ENCODE peak calls at places on chromosomes 4 and X, in ten cellular contexts. P, T, H, R, Q, W, X, I, V and Y are unnamed samples.

GRCh38 chr4:73917081-73917501 is 47.9 kb downstream of the CXCL1 start:
- DNase-seq in P (no peak), T (no peak), H (no peak), R (no peak), Q (peak), W (no peak), X (no peak), I (peak), V (no peak), Y (no peak)

GRCh38 chrX:16836371-16836770 is 33.8 kb downstream of the RBBP7 start:
- DNase-seq in P (no peak), T (peak), H (no peak), R (peak), Q (peak), W (no peak), X (no peak), I (no peak), V (peak), Y (no peak)

GRCh38 chr4:121180558-121180957 is 16.4 kb upstream of the TNIP3 start:
- DNase-seq in P (no peak), T (no peak), H (no peak), R (peak), Q (no peak), W (no peak), X (no peak), I (no peak), V (no peak), Y (no peak)

GRCh38 chr4:25406081-25406692 is 29.1 kb downstream of the ANAPC4 start:
- DNase-seq in P (no peak), T (no peak), H (no peak), R (no peak), Q (peak), W (no peak), X (no peak), I (peak), V (no peak), Y (no peak)

GRCh38 chr4:163587867-163588266 is 93.4 kb downstream of the TMA16 start:
- DNase-seq in P (no peak), T (peak), H (no peak), R (no peak), Q (no peak), W (no peak), X (no peak), I (no peak), V (peak), Y (no peak)

GRCh38 chrX:150258176-150258425 is 105.0 kb upstream of the MAMLD1 start:
- DNase-seq in P (no peak), T (no peak), H (no peak), R (no peak), Q (no peak), W (no peak), X (no peak), I (no peak), V (no peak), Y (no peak)

GRCh38 chr4:48058620-48059530 is 42.3 kb downstream of the NIPAL1 start:
- DNase-seq in P (no peak), T (peak), H (no peak), R (peak), Q (no peak), W (no peak), X (no peak), I (no peak), V (no peak), Y (no peak)

GRCh38 chr4:37830640-37831039 is 4.2 kb downstream of the PGM2 start:
- DNase-seq in P (no peak), T (no peak), H (no peak), R (no peak), Q (no peak), W (no peak), X (no peak), I (no peak), V (no peak), Y (no peak)

GRCh38 chr4:117378942-117379341 is 293.6 kb upstream of the TRAM1L1 start:
- DNase-seq in P (no peak), T (no peak), H (no peak), R (no peak), Q (no peak), W (no peak), X (no peak), I (no peak), V (no peak), Y (no peak)

GRCh38 chr4:73589887-73590801 is 30.1 kb downstream of the RASSF6 start:
- DNase-seq in P (no peak), T (no peak), H (no peak), R (no peak), Q (peak), W (no peak), X (no peak), I (no peak), V (peak), Y (no peak)

GRCh38 chr4:184280591-184281071 is 63.0 kb upstream of the ENPP6 start:
- DNase-seq in P (no peak), T (no peak), H (no peak), R (peak), Q (no peak), W (peak), X (no peak), I (no peak), V (peak), Y (no peak)

GRCh38 chr4:44662623-44663006 is 11.2 kb upstream of the YIPF7 start:
- DNase-seq in P (no peak), T (no peak), H (no peak), R (no peak), Q (no peak), W (no peak), X (no peak), I (no peak), V (no peak), Y (no peak)

GRCh38 chr4:130486186-130486585 is 1390.2 kb downstream of the C4orf33 start:
- DNase-seq in P (no peak), T (no peak), H (no peak), R (no peak), Q (peak), W (no peak), X (no peak), I (no peak), V (no peak), Y (no peak)

GRCh38 chrX:56429581-56429980 is 133.8 kb upstream of the UBQLN2 start:
- DNase-seq in P (peak), T (no peak), H (no peak), R (peak), Q (no peak), W (no peak), X (no peak), I (no peak), V (no peak), Y (no peak)

GRCh38 chrX:153459976-153460375 is 10.4 kb downstream of the HAUS7 start:
- DNase-seq in P (no peak), T (peak), H (no peak), R (no peak), Q (peak), W (no peak), X (no peak), I (no peak), V (no peak), Y (no peak)

GRCh38 chr4:159010563-159011260 is 92.2 kb upstream of the RAPGEF2 start:
- DNase-seq in P (no peak), T (no peak), H (no peak), R (no peak), Q (peak), W (peak), X (peak), I (peak), V (no peak), Y (no peak)

GRCh38 chr4:109921384-109921808 is 8.7 kb downstream of the EGF start:
- DNase-seq in P (no peak), T (no peak), H (no peak), R (no peak), Q (peak), W (no peak), X (no peak), I (peak), V (no peak), Y (no peak)

GRCh38 chr4:124433500-124433899 is 279.0 kb downstream of the ANKRD50 start:
- DNase-seq in P (no peak), T (no peak), H (no peak), R (no peak), Q (no peak), W (no peak), X (no peak), I (no peak), V (no peak), Y (no peak)

GRCh38 chr4:5638976-5639375 is 69.4 kb downstream of the EVC2 start:
- DNase-seq in P (no peak), T (no peak), H (no peak), R (no peak), Q (peak), W (no peak), X (no peak), I (no peak), V (no peak), Y (no peak)

GRCh38 chr4:27692098-27692679 is 831.5 kb downstream of the STIM2 start:
- DNase-seq in P (no peak), T (peak), H (no peak), R (no peak), Q (no peak), W (no peak), X (peak), I (peak), V (peak), Y (no peak)

GRCh38 chr4:65669008-65669971 is 999 bp downstream of the EPHA5 start:
- DNase-seq in P (peak), T (no peak), H (no peak), R (no peak), Q (no peak), W (no peak), X (no peak), I (no peak), V (no peak), Y (no peak)

GRCh38 chr4:144967161-144967560 is 130.8 kb downstream of the ANAPC10 start:
- DNase-seq in P (no peak), T (no peak), H (no peak), R (no peak), Q (no peak), W (no peak), X (no peak), I (no peak), V (no peak), Y (no peak)

GRCh38 chr4:100348472-100348871 is 158.2 kb upstream of the DDIT4L start:
- DNase-seq in P (no peak), T (no peak), H (no peak), R (no peak), Q (peak), W (no peak), X (no peak), I (peak), V (no peak), Y (no peak)

GRCh38 chr4:2365913-2366210 is 52.6 kb downstream of the ZFYVE28 start:
- DNase-seq in P (no peak), T (no peak), H (no peak), R (no peak), Q (no peak), W (no peak), X (no peak), I (no peak), V (no peak), Y (no peak)

GRCh38 chr4:76302856-76303438 is 3.6 kb upstream of the STBD1 start:
- DNase-seq in P (no peak), T (no peak), H (no peak), R (no peak), Q (peak), W (no peak), X (no peak), I (no peak), V (no peak), Y (no peak)

GRCh38 chrX:63735882-63736281 is 49.1 kb downstream of the ARHGEF9 start:
- DNase-seq in P (no peak), T (no peak), H (no peak), R (no peak), Q (no peak), W (no peak), X (no peak), I (no peak), V (no peak), Y (no peak)

GRCh38 chr4:56908206-56909082 is 744 bp downstream of the REST start:
- DNase-seq in P (peak), T (peak), H (peak), R (peak), Q (peak), W (peak), X (no peak), I (no peak), V (peak), Y (peak)

GRCh38 chr4:52244103-52244772 is 193.1 kb downstream of the SPATA18 start:
- DNase-seq in P (no peak), T (no peak), H (no peak), R (no peak), Q (no peak), W (no peak), X (no peak), I (no peak), V (no peak), Y (no peak)

GRCh38 chr4:168731006-168731636 is 234.3 kb downstream of the PALLD start:
- DNase-seq in P (no peak), T (no peak), H (no peak), R (no peak), Q (peak), W (no peak), X (no peak), I (peak), V (no peak), Y (no peak)

GRCh38 chrX:118346258-118347094 is 570 bp downstream of the WDR44 start:
- DNase-seq in P (peak), T (peak), H (peak), R (peak), Q (peak), W (no peak), X (peak), I (no peak), V (peak), Y (no peak)

GRCh38 chrX:1649623-1650022 is 34.8 kb downstream of the ASMT start:
- DNase-seq in P (no peak), T (no peak), H (no peak), R (no peak), Q (peak), W (no peak), X (no peak), I (no peak), V (no peak), Y (no peak)

GRCh38 chr4:172489896-172490295 is 676.7 kb downstream of the GALNTL6 start:
- DNase-seq in P (no peak), T (no peak), H (no peak), R (no peak), Q (no peak), W (no peak), X (no peak), I (no peak), V (no peak), Y (no peak)

GRCh38 chrX:17597836-17598434 is 139.4 kb upstream of the SCML1 start:
- DNase-seq in P (no peak), T (no peak), H (no peak), R (no peak), Q (peak), W (peak), X (no peak), I (no peak), V (no peak), Y (peak)

GRCh38 chr4:98937977-98938376 is 9.0 kb upstream of the EIF4E start:
- DNase-seq in P (no peak), T (no peak), H (no peak), R (no peak), Q (no peak), W (no peak), X (no peak), I (no peak), V (no peak), Y (no peak)

GRCh38 chr4:173235050-173235449 is 66.4 kb downstream of the GALNT7 start:
- DNase-seq in P (no peak), T (no peak), H (no peak), R (no peak), Q (no peak), W (no peak), X (no peak), I (no peak), V (no peak), Y (no peak)

GRCh38 chr4:110184124-110184790 is 14.2 kb downstream of the ELOVL6 start:
- DNase-seq in P (no peak), T (no peak), H (no peak), R (no peak), Q (peak), W (no peak), X (no peak), I (no peak), V (no peak), Y (no peak)

GRCh38 chr4:149264093-149264733 is 551.4 kb downstream of the IQCM start:
- DNase-seq in P (no peak), T (peak), H (no peak), R (peak), Q (peak), W (no peak), X (peak), I (peak), V (peak), Y (no peak)

GRCh38 chr4:100960232-100960631 is 387.1 kb downstream of the PPP3CA start:
- DNase-seq in P (no peak), T (no peak), H (no peak), R (no peak), Q (peak), W (no peak), X (no peak), I (no peak), V (no peak), Y (no peak)

GRCh38 chr4:123042095-123042494 is 119.7 kb upstream of the NUDT6 start:
- DNase-seq in P (no peak), T (no peak), H (no peak), R (no peak), Q (no peak), W (no peak), X (no peak), I (no peak), V (no peak), Y (no peak)